ENCODE peak calls at places on chromosomes 16 and 17, in seven cellular contexts. One of them, this sample, is unnamed.
A peak's percentile ranks its signal among the peaks of the same experiment; 100 is the strongest.

GRCh38 chr16:66306366-66307150 is 59.9 kb upstream of the CDH5 start:
- DNase-seq in activated T-helper 1 cell treated with anti-CD3 and anti-CD28 coated beads, Interleukin-2, amount 50 U/mL, for 16 hours: no peak
- DNase-seq in GM10248: no peak
- DNase-seq in RWPE1: no peak
- DNase-seq in globus pallidus: no peak
- DNase-seq in NCI-H460: no peak
- DNase-seq in cardiac septum: peak; percentile 46
- DNase-seq in this sample: no peak

GRCh38 chr16:69327585-69328310 is 2.6 kb downstream of the PDF start:
- DNase-seq in activated T-helper 1 cell treated with anti-CD3 and anti-CD28 coated beads, Interleukin-2, amount 50 U/mL, for 16 hours: no peak
- DNase-seq in GM10248: no peak
- DNase-seq in RWPE1: no peak
- DNase-seq in globus pallidus: no peak
- DNase-seq in NCI-H460: no peak
- DNase-seq in cardiac septum: no peak
- DNase-seq in this sample: no peak

GRCh38 chr16:12425134-12425941 is 378.3 kb downstream of the CPPED1 start:
- DNase-seq in activated T-helper 1 cell treated with anti-CD3 and anti-CD28 coated beads, Interleukin-2, amount 50 U/mL, for 16 hours: no peak
- DNase-seq in GM10248: no peak
- DNase-seq in RWPE1: no peak
- DNase-seq in globus pallidus: no peak
- DNase-seq in NCI-H460: no peak
- DNase-seq in cardiac septum: no peak
- DNase-seq in this sample: peak; percentile 32

GRCh38 chr16:4370570-4371480 is 823 bp upstream of the VASN start:
- DNase-seq in activated T-helper 1 cell treated with anti-CD3 and anti-CD28 coated beads, Interleukin-2, amount 50 U/mL, for 16 hours: no peak
- DNase-seq in GM10248: no peak
- DNase-seq in RWPE1: no peak
- DNase-seq in globus pallidus: no peak
- DNase-seq in NCI-H460: no peak
- DNase-seq in cardiac septum: peak; percentile 85
- DNase-seq in this sample: peak; percentile 84

GRCh38 chr17:45936610-45937009 is 42.3 kb downstream of the MAPT start:
- DNase-seq in activated T-helper 1 cell treated with anti-CD3 and anti-CD28 coated beads, Interleukin-2, amount 50 U/mL, for 16 hours: no peak
- DNase-seq in GM10248: no peak
- DNase-seq in RWPE1: no peak
- DNase-seq in globus pallidus: no peak
- DNase-seq in NCI-H460: no peak
- DNase-seq in cardiac septum: no peak
- DNase-seq in this sample: no peak

GRCh38 chr17:62587554-62587953 is 39.9 kb upstream of the MRC2 start:
- DNase-seq in activated T-helper 1 cell treated with anti-CD3 and anti-CD28 coated beads, Interleukin-2, amount 50 U/mL, for 16 hours: no peak
- DNase-seq in GM10248: no peak
- DNase-seq in RWPE1: no peak
- DNase-seq in globus pallidus: no peak
- DNase-seq in NCI-H460: no peak
- DNase-seq in cardiac septum: no peak
- DNase-seq in this sample: no peak

GRCh38 chr16:80938035-80938927 is 68.4 kb downstream of the CMC2 start:
- DNase-seq in activated T-helper 1 cell treated with anti-CD3 and anti-CD28 coated beads, Interleukin-2, amount 50 U/mL, for 16 hours: no peak
- DNase-seq in GM10248: no peak
- DNase-seq in RWPE1: no peak
- DNase-seq in globus pallidus: peak; percentile 9
- DNase-seq in NCI-H460: no peak
- DNase-seq in cardiac septum: no peak
- DNase-seq in this sample: peak; percentile 99

GRCh38 chr16:15482068-15482747 is 47.8 kb downstream of the BMERB1 start:
- DNase-seq in activated T-helper 1 cell treated with anti-CD3 and anti-CD28 coated beads, Interleukin-2, amount 50 U/mL, for 16 hours: no peak
- DNase-seq in GM10248: no peak
- DNase-seq in RWPE1: peak; percentile 96
- DNase-seq in globus pallidus: no peak
- DNase-seq in NCI-H460: peak; percentile 74
- DNase-seq in cardiac septum: no peak
- DNase-seq in this sample: peak; percentile 96

GRCh38 chr17:50420419-50421112 is 5.5 kb upstream of the ACSF2 start:
- DNase-seq in activated T-helper 1 cell treated with anti-CD3 and anti-CD28 coated beads, Interleukin-2, amount 50 U/mL, for 16 hours: no peak
- DNase-seq in GM10248: no peak
- DNase-seq in RWPE1: no peak
- DNase-seq in globus pallidus: no peak
- DNase-seq in NCI-H460: no peak
- DNase-seq in cardiac septum: no peak
- DNase-seq in this sample: no peak

This sample was measured in EH.